ENCODE peak calls at places on chromosomes 2 and 18, in six cellular contexts. E is fibroblast of lung, V is nephron progenitor cell, L is neural progenitor cell, S is foreskin fibroblast, Q is Peyer's patch. X is an unnamed sample.

GRCh38 chr18:22765889-22766288 is 167.2 kb upstream of the RBBP8 start:
- DNase-seq in S (no peak), E (peak; percentile 9), V (no peak), Q (no peak), L (no peak), X (no peak)

GRCh38 chr2:240947176-240947575 is 41.0 kb downstream of the CROCC2 start:
- DNase-seq in S (no peak), L (no peak), E (no peak), V (no peak), Q (no peak), X (no peak)

GRCh38 chr2:191638079-191638801 is 39.7 kb upstream of the NABP1 start:
- DNase-seq in L (peak; percentile 22), E (peak; percentile 24), V (no peak), S (no peak), Q (no peak), X (no peak)

GRCh38 chr2:12262681-12263436 is 453.9 kb upstream of the TRIB2 start:
- DNase-seq in Q (no peak), E (peak; percentile 87), L (no peak), V (no peak), S (peak; percentile 50), X (peak; percentile 8)

GRCh38 chr2:202265467-202266277 is at the start of gene NOP58:
- DNase-seq in E (peak; percentile 94), S (peak; percentile 93), L (peak; percentile 95), Q (peak; percentile 93), V (peak; percentile 82), X (peak; percentile 95)

GRCh38 chr2:132691556-132691955 is 21.6 kb upstream of the LYPD1 start:
- DNase-seq in S (no peak), Q (no peak), V (no peak), L (no peak), E (peak; percentile 77), X (no peak)

GRCh38 chr2:136207030-136207623 is 89.2 kb upstream of the CXCR4 start:
- DNase-seq in V (no peak), E (no peak), S (no peak), L (no peak), Q (peak; percentile 78), X (no peak)

GRCh38 chr18:73942081-73942625 is 205.5 kb downstream of the FBXO15 start:
- DNase-seq in L (no peak), Q (no peak), S (no peak), V (no peak), E (no peak), X (no peak)

GRCh38 chr2:197161738-197162137 is 148.8 kb downstream of the ANKRD44 start:
- DNase-seq in V (no peak), L (no peak), E (no peak), Q (no peak), S (no peak), X (no peak)

GRCh38 chr2:223747392-223748042 is 89.9 kb downstream of the AP1S3 start:
- DNase-seq in L (no peak), E (no peak), S (no peak), V (no peak), Q (no peak), X (no peak)

GRCh38 chr2:158732573-158733429 is 62.3 kb upstream of the DAPL1 start:
- DNase-seq in L (no peak), V (no peak), E (no peak), S (no peak), Q (no peak), X (no peak)

GRCh38 chr2:215793747-215794595 is 219.4 kb downstream of the MREG start:
- DNase-seq in V (no peak), S (peak; percentile 92), E (peak; percentile 99), L (no peak), Q (no peak), X (peak; percentile 82)

GRCh38 chr2:23008951-23009350 is 376.0 kb upstream of the KLHL29 start:
- DNase-seq in V (no peak), L (no peak), S (no peak), Q (no peak), E (no peak), X (no peak)

GRCh38 chr2:201907128-201907886 is 101.0 kb downstream of the CDK15 start:
- DNase-seq in L (no peak), S (no peak), Q (no peak), E (peak; percentile 56), V (no peak), X (no peak)

GRCh38 chr2:205930209-205930608 is 155.8 kb downstream of the INO80D start:
- DNase-seq in S (no peak), Q (no peak), E (peak; percentile 48), L (no peak), V (no peak), X (peak; percentile 19)

GRCh38 chr2:179909845-179910734 is 48.7 kb upstream of the ZNF385B start:
- DNase-seq in L (no peak), V (no peak), E (no peak), S (no peak), Q (no peak), X (no peak)

GRCh38 chr2:46983065-46983801 is 67.6 kb upstream of the MCFD2 start:
- DNase-seq in L (no peak), S (peak; percentile 61), V (no peak), Q (peak; percentile 77), E (peak; percentile 71), X (peak; percentile 47)

GRCh38 chr2:127314193-127314988 is 20.4 kb upstream of the ERCC3 start:
- DNase-seq in S (no peak), E (no peak), Q (no peak), L (no peak), V (no peak), X (no peak)

GRCh38 chr2:85954192-85954900 is 65.6 kb upstream of the ST3GAL5 start:
- DNase-seq in Q (no peak), E (no peak), S (no peak), L (no peak), V (no peak), X (no peak)

GRCh38 chr18:79748321-79749157 is 49.2 kb upstream of the KCNG2 start:
- DNase-seq in E (no peak), S (no peak), L (no peak), Q (no peak), V (no peak), X (no peak)

GRCh38 chr2:239187464-239188253 is 213.2 kb downstream of the HDAC4 start:
- DNase-seq in L (no peak), S (no peak), V (no peak), Q (no peak), E (no peak), X (no peak)

GRCh38 chr18:55497825-55498403 is 90.1 kb downstream of the TCF4 start:
- DNase-seq in E (no peak), L (no peak), V (no peak), S (no peak), Q (no peak), X (no peak)

GRCh38 chr2:36820942-36821605 is 124.6 kb downstream of the VIT start:
- DNase-seq in Q (no peak), S (no peak), V (no peak), E (no peak), L (no peak), X (no peak)

DNA sequence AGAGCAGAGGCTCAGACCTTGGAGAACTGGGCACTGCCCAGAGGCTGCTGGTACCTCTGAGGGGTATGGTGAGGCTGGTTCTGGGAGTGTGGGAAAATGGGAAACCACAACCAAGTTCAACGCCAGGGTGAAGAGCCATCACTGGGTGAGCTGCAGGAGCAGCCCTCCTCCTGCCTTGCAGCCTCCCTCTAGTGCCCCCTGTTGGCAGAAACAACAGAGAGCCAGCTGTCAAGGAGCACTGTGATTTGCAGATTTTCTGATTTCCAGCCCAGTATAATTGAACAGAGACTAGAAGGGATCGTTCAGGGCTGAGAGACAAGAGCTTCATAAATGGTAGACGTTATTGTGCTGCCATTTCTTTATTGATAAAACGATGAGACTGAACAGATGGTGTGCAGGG is 50.5 kb downstream of the MAPK4 start:
- DNase-seq in S (no peak), Q (no peak), V (no peak), L (no peak), E (no peak), X (no peak)
- TF ChIP-seq CTCF in S (no peak), Q (no peak), V (no peak), L (peak; percentile 34), E (no peak), X (no peak)

GRCh38 chr2:200627110-200627770 is 41.4 kb downstream of the AOX1 start:
- DNase-seq in V (no peak), E (no peak), L (no peak), S (no peak), Q (no peak), X (no peak)

GRCh38 chr2:200624660-200625059 is 38.8 kb downstream of the AOX1 start:
- DNase-seq in V (no peak), L (no peak), Q (no peak), S (peak; percentile 87), E (peak; percentile 52), X (peak; percentile 73)

GRCh38 chr2:200625958-200626363 is 40.1 kb downstream of the AOX1 start:
- DNase-seq in E (peak; percentile 44), S (peak; percentile 64), V (no peak), L (no peak), Q (no peak), X (peak; percentile 94)

GRCh38 chr2:200622106-200622505 is 36.3 kb downstream of the AOX1 start:
- DNase-seq in V (no peak), E (no peak), S (no peak), Q (no peak), L (no peak), X (no peak)

DNA sequence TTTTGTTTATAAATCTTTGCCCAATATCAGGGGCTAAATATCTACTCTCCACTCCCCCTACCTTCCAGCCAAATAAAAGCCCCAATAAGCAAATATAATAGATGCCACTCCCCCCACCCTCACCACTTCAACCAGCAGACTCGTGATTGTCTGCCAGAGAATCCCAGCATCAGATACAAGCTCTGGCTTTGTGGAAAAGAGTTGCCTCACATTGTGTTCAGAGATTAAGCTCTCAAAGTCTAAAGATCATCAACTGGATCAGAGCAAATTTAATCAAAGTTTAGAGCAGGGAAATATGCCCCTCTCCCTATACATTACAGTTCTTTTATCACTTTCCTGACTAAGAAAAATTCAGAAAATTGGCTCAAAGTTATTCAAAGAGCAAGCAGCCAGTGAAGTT is 39.5 kb downstream of the AOX1 start:
- DNase-seq in L (peak; percentile 51), V (no peak), S (no peak), E (no peak), Q (no peak), X (no peak)
- TF ChIP-seq CTCF in L (no peak), V (no peak), S (no peak), E (no peak), Q (no peak), X (no peak)

GRCh38 chr2:74440378-74441110 is 1.2 kb downstream of the RTKN start:
- DNase-seq in S (peak; percentile 85), Q (peak; percentile 57), E (peak; percentile 83), L (peak; percentile 94), V (peak; percentile 91), X (peak; percentile 67)
- TF ChIP-seq CTCF in S (no peak), Q (peak; percentile 64), E (peak; percentile 25), L (peak; percentile 32), V (peak; percentile 13), X (peak; percentile 59)

DNA sequence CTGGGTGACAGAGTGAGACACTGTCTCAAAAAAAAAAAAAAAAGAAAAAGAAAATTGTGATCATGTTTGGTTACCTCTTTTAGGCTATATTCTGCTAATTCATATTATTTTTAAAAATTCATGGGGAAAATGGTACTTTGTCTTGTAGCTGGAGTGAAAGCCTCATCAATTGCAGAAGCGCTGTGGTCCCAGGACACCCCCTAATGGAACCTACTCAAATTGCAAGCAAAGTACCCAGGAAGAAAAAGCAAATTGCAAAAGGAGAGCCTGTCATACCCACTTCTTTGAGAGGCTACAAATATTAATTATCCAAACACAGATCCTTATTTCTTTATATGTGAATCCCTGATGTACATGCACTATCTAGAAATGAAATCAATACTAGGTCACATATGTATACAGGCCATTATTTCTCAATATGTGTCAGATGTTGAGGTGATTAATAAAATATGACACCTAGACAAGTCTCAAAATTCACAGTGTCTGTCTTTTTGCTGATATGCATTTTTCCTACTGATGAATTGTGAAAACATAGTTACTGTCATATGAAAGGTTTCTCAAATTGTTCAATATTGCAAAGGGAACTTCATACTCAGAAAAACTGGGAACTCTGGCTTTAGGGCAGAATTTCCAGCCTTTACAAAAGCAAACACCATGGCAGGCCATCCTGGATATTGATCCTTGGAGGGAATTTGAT is 12.6 kb downstream of the CRACDL start:
- DNase-seq in S (no peak), E (no peak), Q (no peak), L (no peak), V (no peak), X (no peak)
- TF ChIP-seq CTCF in S (no peak), E (peak; percentile 21), Q (peak; percentile 22), L (peak; percentile 39), V (peak; percentile 12), X (peak; percentile 38)

X was measured in HFFc6.